ENCODE peak calls at places on chromosomes 7 and 10, in nine cellular contexts. T is activated CD4-positive, alpha-beta T cell treated with anti-CD3 and anti-CD28 coated beads, Interleukin-2, amount 50 U/mL, for 1 hour; A is retinal pigment epithelial cell; X is GM23248; H is stimulated activated CD4-positive, alpha-beta T cell treated with anti-CD3 and anti-CD28 coated beads, Interleukin-4, amount 100 ng/mL, for 4 hours; F is astrocyte of the cerebellum; M is Daoy; Z is NCI-H510A; W is brain microvascular endothelial cell. P is an unnamed sample.

GRCh38 chr7:2151235-2151634 is 81.5 kb downstream of the MAD1L1 start:
- DNase-seq in X (no peak), W (no peak), T (no peak), Z (no peak), H (no peak), F (no peak), M (no peak), A (no peak), P (no peak)

GRCh38 chr10:111297351-111297848 is 220.6 kb downstream of the ADRA2A start:
- DNase-seq in A (no peak), X (peak), F (no peak), Z (no peak), T (no peak), M (no peak), W (peak), H (no peak), P (no peak)

GRCh38 chr7:128895320-128895719 is 15.2 kb downstream of the KCP start:
- DNase-seq in A (no peak), W (no peak), M (no peak), Z (no peak), X (no peak), F (no peak), H (no peak), T (no peak), P (no peak)

GRCh38 chr7:33903770-33904679 is 1.3 kb upstream of the BMPER start:
- DNase-seq in Z (no peak), T (no peak), A (no peak), X (peak), F (no peak), M (peak), H (peak), W (no peak), P (peak)

GRCh38 chr7:158050441-158051371 is 536.9 kb downstream of the PTPRN2 start:
- DNase-seq in X (no peak), Z (no peak), M (no peak), T (no peak), H (no peak), A (no peak), W (no peak), F (no peak), P (no peak)

GRCh38 chr10:679556-679955 is 9.9 kb downstream of the DIP2C start:
- DNase-seq in W (no peak), T (no peak), H (no peak), M (no peak), A (no peak), F (no peak), Z (no peak), X (no peak), P (no peak)

GRCh38 chr10:121240011-121240410 is 358.2 kb downstream of the FGFR2 start:
- DNase-seq in W (no peak), X (no peak), A (no peak), Z (no peak), M (peak), F (no peak), H (no peak), T (no peak), P (no peak)

GRCh38 chr10:14906765-14907164 is 28.1 kb downstream of the SUV39H2 start:
- DNase-seq in M (no peak), X (no peak), F (no peak), H (no peak), W (no peak), A (no peak), T (no peak), Z (no peak), P (no peak)

GRCh38 chr7:148944935-148945934 is 61.1 kb upstream of the EZH2 start:
- DNase-seq in Z (no peak), T (no peak), W (peak), H (no peak), F (no peak), A (no peak), X (peak), M (peak), P (no peak)

GRCh38 chr7:108592633-108593277 is 23.1 kb downstream of the DNAJB9 start:
- DNase-seq in M (no peak), F (no peak), W (no peak), Z (peak), H (no peak), X (peak), A (no peak), T (no peak), P (no peak)

GRCh38 chr7:380724-381210 is 90.8 kb downstream of the FOXL3 start:
- DNase-seq in F (no peak), X (no peak), T (no peak), Z (no peak), W (no peak), H (no peak), M (no peak), A (no peak), P (no peak)

GRCh38 chr7:106031271-106032029 is 68.4 kb downstream of the CDHR3 start:
- DNase-seq in A (no peak), M (no peak), T (no peak), F (no peak), W (no peak), H (no peak), X (no peak), Z (no peak), P (no peak)

GRCh38 chr10:13099144-13099665 is 758 bp upstream of the OPTN start:
- DNase-seq in A (no peak), T (peak), Z (peak), H (no peak), X (peak), F (no peak), M (peak), W (peak), P (no peak)

GRCh38 chr10:69696073-69696731 is 66.2 kb downstream of the FAM241B start:
- DNase-seq in Z (no peak), X (peak), M (peak), W (peak), A (peak), T (no peak), F (peak), H (no peak), P (no peak)

GRCh38 chr10:43128958-43129706 is 9.1 kb upstream of the CSGALNACT2 start:
- DNase-seq in Z (no peak), F (peak), X (peak), T (no peak), M (peak), A (peak), W (peak), H (no peak), P (no peak)

GRCh38 chr7:85682819-85683218 is 496.0 kb upstream of the SEMA3D start:
- DNase-seq in W (no peak), Z (no peak), X (peak), F (peak), H (no peak), T (no peak), M (no peak), A (no peak), P (no peak)

GRCh38 chr7:117951711-117952280 is 78.6 kb upstream of the CTTNBP2 start:
- DNase-seq in F (no peak), Z (no peak), A (no peak), M (peak), H (no peak), T (no peak), W (no peak), X (no peak), P (no peak)

GRCh38 chr7:73827568-73828106 is 3.2 kb upstream of the CLDN4 start:
- DNase-seq in F (no peak), W (no peak), Z (peak), A (no peak), M (peak), T (no peak), X (no peak), H (no peak), P (no peak)

GRCh38 chr10:42952358-42952757 is 124.5 kb upstream of the RET start:
- DNase-seq in X (peak), H (no peak), F (no peak), Z (peak), W (no peak), M (peak), A (no peak), T (no peak), P (peak)

GRCh38 chr7:26191233-26191973 is 9.1 kb downstream of the HNRNPA2B1 start:
- DNase-seq in A (no peak), Z (no peak), W (no peak), M (no peak), F (no peak), T (no peak), H (no peak), X (no peak), P (no peak)

GRCh38 chr7:98284335-98285036 is 3.0 kb downstream of the BRI3 start:
- DNase-seq in H (no peak), Z (no peak), X (peak), T (no peak), M (peak), F (no peak), A (no peak), W (peak), P (no peak)

GRCh38 chr7:159015894-159016410 is 128.7 kb downstream of the VIPR2 start:
- DNase-seq in A (no peak), F (no peak), M (no peak), H (no peak), Z (no peak), W (no peak), X (no peak), T (no peak), P (no peak)

GRCh38 chr7:6252748-6253147 is 19.7 kb downstream of the CYTH3 start:
- DNase-seq in X (peak), Z (no peak), H (no peak), M (peak), T (no peak), W (no peak), A (no peak), F (no peak), P (no peak)

GRCh38 chr7:106405697-106406141 is 120.9 kb upstream of the NAMPT start:
- DNase-seq in A (no peak), W (no peak), Z (no peak), H (no peak), F (no peak), X (no peak), M (no peak), T (no peak), P (no peak)

GRCh38 chr7:113071465-113071864 is 15.2 kb downstream of the GPR85 start:
- DNase-seq in M (no peak), X (peak), A (no peak), H (no peak), F (no peak), T (no peak), Z (no peak), W (no peak), P (no peak)

GRCh38 chr10:9868499-9868898 is 1149.2 kb upstream of the CELF2 start:
- DNase-seq in W (no peak), T (no peak), X (no peak), A (no peak), F (no peak), Z (no peak), M (no peak), H (no peak), P (no peak)